ENCODE peak calls at places on chromosomes 11 and 22, in eight cellular contexts. T is GM23338, L is stomach, Q is H7, P is BJ, C is colonic mucosa, W is Peyer's patch, B is adrenal gland. J is an unnamed sample. For H3K27me3 and H3K36me3, the result is how much of the 10 kb centered on the place peaks cover.

GRCh38 chr22:32584650-32585049 is 110.0 kb downstream of the FBXO7 start:
- DNase-seq in Q (no peak), T (no peak), B (no peak), L (no peak), P (no peak), C (no peak), W (no peak), J (no peak)

GRCh38 chr22:26857169-26857568 is 199.8 kb downstream of the MIAT start:
- DNase-seq in P (no peak), T (no peak), C (no peak), Q (no peak), L (no peak), B (no peak), W (no peak), J (no peak)

GRCh38 chr11:130629039-130629438 is 180.6 kb downstream of the ADAMTS15 start:
- DNase-seq in B (no peak), Q (no peak), W (no peak), P (no peak), C (no peak), L (no peak), T (no peak), J (no peak)

GRCh38 chr11:35364101-35364780 is 55.1 kb downstream of the SLC1A2 start:
- DNase-seq in Q (no peak), L (peak), W (no peak), P (peak), B (peak), T (no peak), C (peak), J (no peak)

GRCh38 chr11:62458212-62459002 is 39.6 kb downstream of the SCGB1A1 start:
- DNase-seq in T (no peak), P (no peak), B (no peak), W (no peak), L (no peak), C (no peak), Q (no peak), J (no peak)

GRCh38 chr11:45096636-45097035 is 49.8 kb upstream of the PRDM11 start:
- DNase-seq in L (no peak), C (no peak), T (no peak), W (no peak), P (no peak), Q (no peak), B (peak), J (no peak)

GRCh38 chr11:113514856-113515255 is 39.7 kb upstream of the DRD2 start:
- DNase-seq in Q (no peak), P (no peak), L (no peak), T (no peak), W (no peak), B (no peak), C (no peak), J (no peak)

GRCh38 chr11:114280696-114281095 is 15.5 kb upstream of the NNMT start:
- DNase-seq in W (no peak), P (peak), C (peak), Q (peak), B (peak), L (peak), T (peak), J (peak)

GRCh38 chr11:119166368-119167076 is 2.0 kb upstream of the NLRX1 start:
- DNase-seq in L (no peak), T (no peak), W (no peak), Q (no peak), C (no peak), P (no peak), B (no peak), J (no peak)

GRCh38 chr11:121425818-121426217 is 26.3 kb upstream of the SORL1 start:
- DNase-seq in B (no peak), Q (no peak), C (no peak), P (no peak), W (no peak), L (no peak), T (no peak), J (no peak)
- H3K27me3 ChIP-seq in B (under half), Q (under half), C (under half), P (under half), W (under half), L (under half), T (under half), J (under half)

GRCh38 chr11:64916848-64917662 is at the start of gene ATG2A:
- DNase-seq in L (peak), T (peak), W (peak), P (peak), Q (peak), B (peak), C (peak), J (peak)
- H3K36me3 ChIP-seq in L (under half), T (under half), W (under half), P (under half), Q (under half), B (under half), C (under half), J (under half)

GRCh38 chr22:44697423-44698179 is 4.4 kb upstream of the PRR5 start:
- DNase-seq in C (peak), L (peak), Q (peak), T (peak), W (peak), B (peak), P (no peak), J (peak)
- H3K27me3 ChIP-seq in C (under half), L (under half), Q (under half), T (under half), W (under half), B (under half), P (under half), J (under half)

GRCh38 chr11:59658036-59658435 is 10.8 kb downstream of the PATL1 start:
- DNase-seq in W (no peak), C (no peak), T (no peak), Q (no peak), P (no peak), L (no peak), B (no peak), J (no peak)
- H3K36me3 ChIP-seq in W (under half), C (under half), T (half or more), Q (under half), P (under half), L (half or more), B (half or more), J (under half)

DNA sequence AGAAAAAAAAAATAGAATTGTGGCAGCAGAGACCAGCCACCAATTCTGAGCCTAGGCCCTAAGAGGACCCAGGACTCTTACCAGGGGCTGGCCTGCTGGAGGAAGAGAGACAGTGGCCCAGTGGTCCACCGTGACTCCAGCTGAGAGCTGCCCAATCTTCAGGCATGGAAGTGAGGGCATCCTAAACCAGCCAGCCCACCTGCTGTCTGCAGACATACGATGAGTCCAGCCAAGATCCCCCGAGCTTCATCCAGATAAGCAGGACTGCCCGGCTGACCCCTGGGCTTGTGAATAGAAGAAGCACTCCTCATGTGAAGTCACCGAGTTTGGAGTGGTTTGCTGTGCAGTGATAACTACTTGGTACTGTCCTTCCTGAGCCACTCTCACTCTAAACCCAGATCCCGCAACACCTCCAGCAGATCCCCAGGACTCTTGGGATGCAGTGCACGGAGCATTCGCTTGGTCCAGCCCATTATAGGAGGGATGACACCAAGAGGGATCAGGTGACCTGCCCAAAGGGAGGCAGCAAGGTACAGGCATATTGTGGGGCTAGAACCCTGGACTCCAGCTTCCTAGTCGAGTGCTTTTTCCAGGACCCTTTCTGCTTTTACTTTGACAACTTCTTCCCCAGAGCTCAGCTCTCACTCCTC is 41.7 kb upstream of the FGF3 start:
- DNase-seq in T (no peak), P (no peak), B (no peak), W (no peak), L (no peak), C (no peak), Q (no peak), J (no peak)
- H3K27me3 ChIP-seq in T (under half), P (under half), B (under half), W (under half), L (under half), C (under half), Q (under half), J (under half)

DNA sequence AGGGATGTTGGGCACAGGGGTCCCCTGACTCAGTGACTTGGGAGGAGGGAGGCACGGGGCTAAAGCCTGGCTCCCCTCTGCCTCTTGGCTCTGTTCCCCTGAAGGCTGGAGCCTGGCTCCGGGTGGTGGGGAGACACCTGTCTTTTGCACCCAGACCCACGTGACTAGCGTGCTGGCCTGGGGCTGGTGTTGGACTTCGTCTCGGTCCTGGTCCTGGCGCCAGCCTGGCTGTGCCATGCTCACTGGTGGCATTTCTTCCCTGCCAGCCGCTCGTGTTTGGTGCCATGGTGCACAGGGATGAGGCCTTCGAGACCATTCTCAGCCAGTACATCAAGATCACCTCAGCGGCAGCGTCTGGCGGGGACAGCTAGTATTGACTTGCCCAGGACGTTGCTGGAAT is 56.7 kb downstream of the GRAMD4 start:
- DNase-seq in P (no peak), L (no peak), T (no peak), W (no peak), Q (no peak), B (no peak), C (no peak), J (no peak)
- H3K36me3 ChIP-seq in P (under half), L (half or more), T (under half), W (under half), Q (under half), B (under half), C (under half), J (under half)

GRCh38 chr11:120512727-120513435 is 1.3 kb downstream of the GRIK4 start:
- DNase-seq in T (no peak), W (no peak), B (no peak), C (no peak), Q (peak), L (peak), P (no peak), J (no peak)

GRCh38 chr11:120511116-120511803 is at the start of gene GRIK4:
- DNase-seq in C (peak), T (peak), W (peak), B (peak), P (no peak), L (peak), Q (peak), J (peak)

GRCh38 chr11:120510406-120511115 is 987 bp upstream of the GRIK4 start:
- DNase-seq in C (no peak), B (no peak), Q (peak), T (no peak), W (no peak), L (no peak), P (no peak), J (no peak)

GRCh38 chr11:120513436-120514315 is 2.1 kb downstream of the GRIK4 start:
- DNase-seq in T (no peak), Q (peak), B (no peak), P (no peak), L (no peak), C (no peak), W (no peak), J (no peak)

GRCh38 chr11:120511804-120512726 is 517 bp downstream of the GRIK4 start:
- DNase-seq in Q (peak), P (no peak), T (no peak), L (peak), W (no peak), B (peak), C (no peak), J (no peak)
- H3K27me3 ChIP-seq in Q (under half), P (under half), T (under half), L (half or more), W (under half), B (under half), C (under half), J (under half)

DNA sequence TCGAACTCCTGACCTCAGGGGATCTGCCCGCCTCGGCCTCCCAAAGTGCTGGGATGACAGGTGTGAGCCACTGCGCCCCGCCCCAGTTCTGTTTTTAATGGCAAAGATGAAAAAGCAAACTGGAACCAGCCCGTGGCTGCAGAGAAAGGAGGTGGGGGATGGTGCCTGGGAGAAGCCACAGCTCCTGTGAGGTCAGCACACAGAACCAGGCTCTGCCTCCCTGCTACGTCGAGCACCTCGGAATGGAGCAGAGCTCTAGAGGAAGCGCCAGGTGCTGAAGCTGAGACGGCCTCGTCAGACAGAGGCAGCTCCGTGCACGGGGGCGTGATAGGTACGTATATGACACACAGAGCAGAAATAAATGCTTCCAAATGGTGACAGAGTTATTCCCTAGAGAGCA is 8.5 kb downstream of the DRD4 start:
- DNase-seq in P (no peak), Q (peak), B (no peak), T (no peak), C (no peak), L (no peak), W (no peak), J (no peak)
- H3K36me3 ChIP-seq in P (under half), Q (under half), B (under half), T (under half), C (under half), L (half or more), W (under half), J (under half)

DNA sequence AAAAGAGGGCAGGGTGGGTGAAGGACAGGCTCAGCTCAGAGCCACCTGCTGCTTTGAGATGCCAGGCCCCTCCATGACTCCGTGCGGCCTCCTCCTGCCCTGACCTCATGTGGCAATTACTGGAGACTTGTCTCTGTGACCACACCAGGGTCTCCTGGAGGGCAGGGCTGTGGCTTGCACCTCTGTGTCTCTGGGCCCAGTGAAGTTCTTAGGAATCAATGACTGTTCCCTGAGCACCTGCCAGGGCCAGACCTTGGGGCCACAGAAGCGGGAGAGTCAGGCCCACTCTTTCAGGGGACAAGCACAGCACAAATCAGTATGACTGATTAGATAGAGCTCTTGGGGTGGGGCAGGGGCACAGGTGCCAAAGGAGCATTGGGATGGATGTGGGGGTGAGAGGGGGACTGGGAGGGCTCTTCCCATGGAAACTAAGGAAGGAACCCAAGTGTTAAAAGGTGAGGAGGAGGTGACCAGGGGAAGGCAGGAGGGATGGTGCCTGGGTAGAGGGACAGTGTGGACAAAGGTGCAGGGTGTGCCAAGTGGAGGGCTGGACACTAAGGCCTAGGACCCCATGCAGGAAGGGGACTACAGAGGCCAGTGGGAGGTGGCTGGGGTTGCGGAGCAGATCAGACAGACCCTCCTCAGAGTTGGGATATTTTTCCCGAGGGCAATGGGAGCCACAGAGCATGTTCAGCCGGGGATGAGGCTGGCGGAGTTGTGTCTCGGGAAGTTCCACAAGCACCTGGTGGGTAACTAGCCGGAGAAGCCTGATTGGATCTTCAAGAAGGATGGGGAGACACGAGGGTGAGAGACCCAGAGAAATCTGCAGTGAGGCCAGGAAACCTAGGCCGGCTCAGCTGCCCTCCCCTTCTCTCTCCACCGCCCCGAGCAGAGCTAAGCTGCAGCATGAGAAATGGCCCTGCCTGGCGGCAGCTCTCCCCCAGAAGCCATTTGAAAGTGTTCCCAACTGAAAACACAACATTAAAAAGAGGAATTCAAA is 77.5 kb upstream of the SHISAL1 start:
- DNase-seq in C (no peak), P (no peak), W (no peak), B (no peak), L (no peak), T (no peak), Q (peak), J (no peak)
- H3K27me3 ChIP-seq in C (under half), P (under half), W (under half), B (under half), L (under half), T (under half), Q (under half), J (under half)

J was measured in testis.